ENCODE peak calls at places on chromosomes 4 and X, in eight cellular contexts. T, Z, J, N, K, W, U and C are unnamed samples.

GRCh38 chr4:184475096-184475461 is 729 bp upstream of the IRF2 start:
- DNase-seq in N (peak), Z (peak), T (peak), J (peak), U (peak), K (peak), W (peak), C (no peak)

GRCh38 chrX:154040863-154041262 is 21.2 kb upstream of the IRAK1 start:
- DNase-seq in J (no peak), Z (no peak), U (no peak), K (no peak), W (no peak), T (no peak), N (no peak), C (no peak)

GRCh38 chr4:184315675-184316359 is 98.1 kb upstream of the ENPP6 start:
- DNase-seq in N (no peak), J (no peak), T (no peak), Z (no peak), K (no peak), W (no peak), U (no peak), C (no peak)

GRCh38 chr4:37477126-37477525 is 209.1 kb downstream of the RELL1 start:
- DNase-seq in Z (no peak), U (no peak), K (no peak), W (no peak), T (no peak), J (no peak), N (no peak), C (no peak)

GRCh38 chr4:182010876-182011275 is 232.3 kb upstream of the TENM3 start:
- DNase-seq in Z (no peak), T (no peak), N (no peak), W (no peak), U (no peak), K (no peak), J (no peak), C (no peak)

GRCh38 chr4:107072836-107073736 is 37.0 kb upstream of the DKK2 start:
- DNase-seq in N (no peak), U (no peak), Z (no peak), J (no peak), T (no peak), K (no peak), W (no peak), C (no peak)

GRCh38 chr4:65089666-65090065 is 580.6 kb downstream of the EPHA5 start:
- DNase-seq in W (no peak), U (no peak), N (no peak), Z (no peak), T (no peak), K (no peak), J (no peak), C (no peak)

GRCh38 chrX:104721854-104722253 is 155.9 kb downstream of the IL1RAPL2 start:
- DNase-seq in Z (no peak), N (no peak), K (no peak), W (no peak), U (no peak), T (no peak), J (no peak), C (no peak)

GRCh38 chrX:118523920-118524319 is 28.3 kb downstream of the DOCK11 start:
- DNase-seq in N (no peak), W (no peak), K (no peak), U (no peak), J (no peak), Z (no peak), T (no peak), C (no peak)

GRCh38 chrX:145213504-145213903 is 33.8 kb upstream of the SPANXN1 start:
- DNase-seq in K (no peak), W (no peak), N (no peak), U (no peak), J (no peak), Z (no peak), T (peak), C (peak)

GRCh38 chr4:31983677-31984076 is 1263.5 kb downstream of the PCDH7 start:
- DNase-seq in U (no peak), J (no peak), N (no peak), Z (no peak), T (no peak), K (no peak), W (no peak), C (no peak)

GRCh38 chr4:78669453-78669852 is 106.7 kb upstream of the BMP2K start:
- DNase-seq in N (no peak), K (no peak), J (no peak), T (no peak), U (no peak), Z (no peak), W (no peak), C (no peak)

GRCh38 chr4:176646311-176646710 is 146.4 kb downstream of the VEGFC start:
- DNase-seq in T (no peak), U (no peak), J (no peak), W (no peak), K (no peak), N (no peak), Z (no peak), C (no peak)

GRCh38 chrX:2691543-2692220 is 587 bp downstream of the CD99 start:
- DNase-seq in W (no peak), K (peak), J (peak), Z (peak), U (peak), T (peak), N (no peak), C (no peak)

GRCh38 chr4:141686146-141686775 is 49.9 kb downstream of the IL15 start:
- DNase-seq in N (no peak), Z (no peak), T (no peak), K (no peak), U (no peak), J (no peak), W (no peak), C (no peak)

GRCh38 chr4:182276214-182277109 is 33.3 kb downstream of the TENM3 start:
- DNase-seq in U (no peak), J (no peak), Z (no peak), K (no peak), N (no peak), W (no peak), T (no peak), C (no peak)

GRCh38 chrX:134671207-134671750 is 13.0 kb upstream of the PLAC1 start:
- DNase-seq in T (no peak), U (no peak), K (no peak), N (no peak), J (no peak), W (no peak), Z (no peak), C (no peak)

GRCh38 chr4:24174622-24175021 is 284.8 kb upstream of the PPARGC1A start:
- DNase-seq in Z (no peak), U (no peak), J (no peak), K (no peak), N (no peak), T (no peak), W (no peak), C (no peak)

GRCh38 chr4:124105212-124105611 is 607.3 kb downstream of the ANKRD50 start:
- DNase-seq in Z (no peak), K (no peak), T (no peak), J (no peak), N (no peak), W (no peak), U (no peak), C (no peak)

GRCh38 chrX:86887341-86887740 is 630.3 kb upstream of the KLHL4 start:
- DNase-seq in J (no peak), Z (no peak), N (no peak), U (no peak), K (no peak), T (no peak), W (no peak), C (no peak)

GRCh38 chrX:38086451-38087215 is 80.3 kb downstream of the SYTL5 start:
- DNase-seq in Z (no peak), K (no peak), T (no peak), J (no peak), U (no peak), N (no peak), W (no peak), C (no peak)

GRCh38 chr4:113148925-113149324 is 99.5 kb downstream of the ANK2 start:
- DNase-seq in U (no peak), W (no peak), K (no peak), J (no peak), Z (no peak), T (no peak), N (no peak), C (no peak)

GRCh38 chrX:112147206-112147605 is 64.6 kb upstream of the TRPC5 start:
- DNase-seq in W (no peak), J (no peak), K (no peak), U (no peak), T (peak), Z (no peak), N (peak), C (peak)

GRCh38 chrX:40090050-40090804 is 7.5 kb downstream of the BCOR start:
- DNase-seq in U (peak), N (peak), W (no peak), J (no peak), T (peak), Z (no peak), K (no peak), C (no peak)

GRCh38 chrX:1597345-1598020 is 6.1 kb downstream of the AKAP17A start:
- DNase-seq in T (no peak), W (no peak), U (peak), K (no peak), N (no peak), Z (peak), J (no peak), C (no peak)

GRCh38 chrX:135094726-135095125 is 25.6 kb downstream of the ETDB start:
- DNase-seq in W (no peak), J (no peak), T (no peak), U (no peak), K (no peak), N (no peak), Z (no peak), C (no peak)

GRCh38 chrX:150897371-150898319 is 823 bp downstream of the CD99L2 start:
- DNase-seq in U (peak), J (peak), N (peak), K (no peak), W (no peak), T (peak), Z (peak), C (peak)

GRCh38 chrX:17425551-17425950 is 50.6 kb downstream of the NHS start:
- DNase-seq in J (no peak), K (no peak), T (no peak), N (no peak), U (no peak), W (no peak), Z (no peak), C (no peak)

GRCh38 chr4:122117743-122118142 is 34.4 kb upstream of the BLTP1 start:
- DNase-seq in Z (no peak), N (no peak), U (no peak), T (no peak), K (no peak), W (no peak), J (no peak), C (no peak)

GRCh38 chr4:62324215-62324614 is 1124.1 kb downstream of the ADGRL3 start:
- DNase-seq in W (no peak), N (no peak), K (peak), J (no peak), Z (no peak), U (no peak), T (no peak), C (peak)

GRCh38 chr4:36399762-36400353 is 118.4 kb downstream of the DTHD1 start:
- DNase-seq in K (no peak), W (no peak), J (peak), Z (no peak), U (no peak), T (peak), N (peak), C (no peak)

GRCh38 chrX:24301060-24301459 is 12.8 kb downstream of the SUPT20HL2 start:
- DNase-seq in W (no peak), J (no peak), U (no peak), K (no peak), Z (no peak), N (no peak), T (no peak), C (no peak)

GRCh38 chr4:81452452-81453011 is 19.2 kb downstream of the RASGEF1B start:
- DNase-seq in W (no peak), K (no peak), Z (no peak), U (no peak), N (no peak), T (no peak), J (no peak), C (no peak)

GRCh38 chrX:15151267-15152196 is 118.4 kb downstream of the ASB9 start:
- DNase-seq in Z (no peak), T (no peak), N (no peak), W (no peak), J (no peak), U (no peak), K (no peak), C (no peak)

GRCh38 chr4:3473251-3473942 is 10.3 kb downstream of the DOK7 start:
- DNase-seq in J (peak), N (no peak), U (peak), W (no peak), K (no peak), T (no peak), Z (no peak), C (no peak)

GRCh38 chr4:128841402-128841801 is 31.9 kb downstream of the JADE1 start:
- DNase-seq in N (no peak), Z (no peak), U (no peak), J (no peak), K (no peak), T (no peak), W (no peak), C (no peak)

GRCh38 chr4:128840711-128841318 is 31.3 kb downstream of the JADE1 start:
- DNase-seq in W (no peak), K (no peak), U (no peak), N (no peak), Z (peak), J (no peak), T (no peak), C (no peak)

GRCh38 chr4:128837679-128838078 is 28.2 kb downstream of the JADE1 start:
- DNase-seq in J (no peak), Z (no peak), T (no peak), N (no peak), K (no peak), U (no peak), W (no peak), C (no peak)

GRCh38 chr4:128835498-128836222 is 26.2 kb downstream of the JADE1 start:
- DNase-seq in T (peak), K (peak), W (peak), J (peak), N (peak), U (peak), Z (peak), C (peak)

DNA sequence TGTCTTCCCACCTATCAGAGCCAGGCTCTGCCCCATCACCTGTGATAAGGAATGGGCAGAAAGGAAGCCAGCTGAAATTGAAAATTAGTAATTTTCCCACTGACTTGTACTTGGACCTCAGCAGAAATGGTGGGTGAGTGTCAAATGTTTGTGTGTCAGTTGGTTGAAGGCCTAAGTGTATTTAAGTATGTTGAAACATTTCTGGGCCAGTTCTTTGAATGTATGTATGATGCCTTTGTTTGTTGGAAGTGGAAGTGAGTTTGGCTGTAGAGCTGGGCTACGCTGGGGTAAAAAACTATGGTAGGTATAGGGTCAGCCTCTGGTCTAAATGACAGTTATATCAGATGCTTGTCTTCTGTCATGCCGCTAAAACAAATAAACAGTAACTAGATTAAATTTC is 27.7 kb downstream of the JADE1 start:
- DNase-seq in N (no peak), K (no peak), W (no peak), J (no peak), T (no peak), U (no peak), Z (no peak), C (no peak)
- TF ChIP-seq CTCF in N (no peak), K (no peak), W (no peak), J (no peak), T (no peak), U (no peak), Z (no peak), C (no peak)

GRCh38 chr4:57320880-57321279 is 210.7 kb upstream of the IGFBP7 start:
- DNase-seq in Z (no peak), K (no peak), T (no peak), U (no peak), W (no peak), J (no peak), N (no peak), C (no peak)

GRCh38 chr4:57329279-57329678 is 219.1 kb upstream of the IGFBP7 start:
- DNase-seq in U (no peak), K (no peak), N (no peak), J (no peak), T (no peak), Z (no peak), W (no peak), C (no peak)

GRCh38 chr4:57320217-57320616 is 210.0 kb upstream of the IGFBP7 start:
- DNase-seq in J (no peak), W (no peak), N (no peak), U (no peak), K (no peak), Z (no peak), T (no peak), C (no peak)

GRCh38 chr4:57324673-57325307 is 214.6 kb upstream of the IGFBP7 start:
- DNase-seq in K (no peak), Z (no peak), N (no peak), U (no peak), T (no peak), W (no peak), J (no peak), C (no peak)
- H3K4me3 ChIP-seq in K (no peak), Z (no peak), N (no peak), U (no peak), T (no peak), W (no peak), J (no peak), C (no peak)

DNA sequence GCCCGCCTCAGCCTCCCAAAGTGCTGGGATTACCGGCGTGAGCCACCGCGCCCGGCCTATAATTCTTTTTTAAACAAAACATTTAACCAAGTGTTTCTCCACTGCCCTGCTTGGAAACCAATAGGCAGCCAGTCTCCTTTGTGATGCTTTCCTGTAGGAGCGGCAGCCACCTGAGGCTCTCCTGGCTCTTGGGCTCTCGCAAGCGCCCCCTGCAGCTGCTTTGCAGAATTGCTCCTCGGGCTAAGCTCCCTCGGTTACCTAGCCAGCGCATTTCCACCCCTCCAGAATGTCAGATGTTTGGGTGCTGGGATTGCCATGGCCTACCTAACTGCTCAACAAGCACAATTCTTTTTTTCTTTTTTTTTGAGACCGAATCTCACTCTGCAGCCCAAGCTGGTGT is 7.7 kb downstream of the S100P start:
- DNase-seq in W (no peak), Z (no peak), J (no peak), T (peak), N (no peak), U (no peak), K (no peak), C (no peak)
- TF ChIP-seq CTCF in W (no peak), Z (no peak), J (no peak), T (peak), N (no peak), U (peak), K (no peak), C (peak)

GRCh38 chr4:15232725-15233597 is 194.9 kb upstream of the C1QTNF7 start:
- DNase-seq in K (no peak), U (no peak), J (no peak), N (no peak), Z (no peak), T (no peak), W (no peak), C (no peak)
- H3K4me3 ChIP-seq in K (no peak), U (no peak), J (no peak), N (no peak), Z (no peak), T (no peak), W (peak), C (peak)

DNA sequence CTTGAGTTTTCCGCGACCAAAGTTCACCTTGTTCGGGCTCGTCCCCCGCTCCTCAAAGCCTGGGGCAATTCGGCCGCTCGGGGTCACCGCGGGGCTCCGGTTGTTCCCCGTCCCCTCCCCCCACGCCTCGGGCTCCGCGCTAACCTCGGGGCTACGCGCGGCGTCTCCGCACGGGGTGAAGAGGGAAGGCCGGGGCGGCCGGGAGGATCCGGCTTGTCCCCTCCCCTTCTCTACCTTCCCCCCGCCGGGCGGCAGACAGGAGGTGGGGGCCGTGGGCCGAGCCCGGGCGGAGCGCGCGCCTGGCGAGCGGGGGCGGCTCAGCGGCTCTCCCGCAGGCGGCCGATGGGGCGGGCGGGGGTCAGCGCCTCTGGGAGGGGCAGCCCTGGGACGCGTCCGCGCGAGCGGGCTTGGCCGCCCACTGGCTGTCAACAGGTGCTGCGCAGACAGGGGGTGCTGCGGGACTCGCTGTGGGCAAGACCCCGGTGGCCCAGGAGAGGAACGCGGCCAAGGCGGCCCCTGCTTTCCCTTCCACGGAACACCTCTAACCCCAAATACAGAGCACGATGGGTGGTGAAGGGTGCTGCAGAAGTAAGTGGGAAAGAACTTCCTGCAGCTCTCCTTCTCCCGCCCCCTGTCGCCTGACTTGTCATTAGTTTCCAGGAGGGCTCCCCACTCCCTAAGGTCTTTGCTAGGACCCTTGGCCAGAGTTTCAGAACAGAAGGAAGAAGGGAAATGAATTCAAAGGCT is at the start of gene PDGFC:
- DNase-seq in T (peak), N (peak), J (peak), K (peak), W (peak), U (peak), Z (peak), C (peak)
- TF ChIP-seq CTCF in T (peak), N (no peak), J (peak), K (no peak), W (no peak), U (peak), Z (no peak), C (peak)